ENCODE peak calls at places on chromosomes 2 and 18, in ten cellular contexts. W is A549, O is breast epithelium, F is suprapubic skin, P is uterus, Z is IMR-90, Q is HepG2, D is adrenal gland, G is K562, K is body of pancreas. R is an unnamed sample.

GRCh38 chr2:109239720-109240119 is 110.7 kb downstream of the SH3RF3 start:
- DNase-seq in W (no peak), O (no peak), F (no peak), P (no peak), Z (peak; percentile 83), Q (no peak), D (peak; percentile 59), G (no peak), K (no peak), R (no peak)

GRCh38 chr18:69469444-69469919 is 68.8 kb downstream of the DOK6 start:
- DNase-seq in W (peak; percentile 68), O (no peak), F (no peak), P (no peak), Z (no peak), Q (no peak), D (no peak), G (peak; percentile 29), K (no peak), R (no peak)

GRCh38 chr2:233404227-233404626 is 49.9 kb downstream of the DGKD start:
- DNase-seq in W (peak; percentile 77), O (no peak), F (no peak), P (no peak), Z (peak; percentile 48), Q (peak; percentile 48), D (no peak), G (peak; percentile 44), K (peak; percentile 32), R (peak; percentile 75)

GRCh38 chr18:27723168-27723567 is 453.8 kb downstream of the CDH2 start:
- DNase-seq in W (no peak), O (no peak), F (no peak), P (no peak), Z (no peak), Q (no peak), D (no peak), G (no peak), K (no peak), R (no peak)

GRCh38 chr2:229768235-229768634 is 53.9 kb upstream of the DNER start:
- DNase-seq in W (no peak), O (no peak), F (no peak), P (no peak), Z (peak; percentile 46), Q (no peak), D (no peak), G (no peak), K (no peak), R (no peak)

GRCh38 chr2:12451726-12452125 is 265.0 kb upstream of the TRIB2 start:
- DNase-seq in W (no peak), O (no peak), F (no peak), P (no peak), Z (no peak), Q (no peak), D (no peak), G (peak; percentile 27), K (no peak), R (no peak)

GRCh38 chr2:225033440-225034390 is 8.6 kb downstream of the DOCK10 start:
- DNase-seq in W (no peak), O (no peak), F (no peak), P (no peak), Z (no peak), Q (no peak), D (no peak), G (no peak), K (no peak), R (no peak)

GRCh38 chr2:236912316-236913153 is 173.2 kb upstream of the COPS8 start:
- DNase-seq in W (no peak), O (no peak), F (no peak), P (no peak), Z (no peak), Q (no peak), D (no peak), G (no peak), K (no peak), R (no peak)

GRCh38 chr18:46386788-46387187 is 270.2 kb downstream of the LOXHD1 start:
- DNase-seq in W (no peak), O (peak; percentile 80), F (no peak), P (no peak), Z (no peak), Q (no peak), D (no peak), G (no peak), K (peak; percentile 3), R (no peak)

GRCh38 chr18:12315911-12316310 is 7.9 kb downstream of the TUBB6 start:
- DNase-seq in W (no peak), O (no peak), F (peak; percentile 79), P (no peak), Z (no peak), Q (no peak), D (peak; percentile 45), G (no peak), K (no peak), R (no peak)

GRCh38 chr18:12314586-12315305 is 6.7 kb downstream of the TUBB6 start:
- DNase-seq in W (no peak), O (no peak), F (no peak), P (no peak), Z (no peak), Q (no peak), D (no peak), G (no peak), K (no peak), R (no peak)

GRCh38 chr18:12313530-12314245 is 5.6 kb downstream of the TUBB6 start:
- DNase-seq in W (no peak), O (no peak), F (no peak), P (no peak), Z (no peak), Q (no peak), D (no peak), G (no peak), K (no peak), R (no peak)

GRCh38 chr18:12317664-12318333 is 9.8 kb downstream of the TUBB6 start:
- DNase-seq in W (peak; percentile 33), O (no peak), F (peak; percentile 66), P (no peak), Z (peak; percentile 85), Q (no peak), D (peak; percentile 46), G (no peak), K (no peak), R (no peak)

GRCh38 chr18:12315481-12315880 is 7.4 kb downstream of the TUBB6 start:
- DNase-seq in W (no peak), O (no peak), F (no peak), P (no peak), Z (no peak), Q (no peak), D (no peak), G (no peak), K (no peak), R (no peak)
- H3K27ac ChIP-seq in W (no peak overlapping the region), O (peak overlapping the region; percentile 26), F (peak overlapping the region; percentile 36), P (peak overlapping the region; percentile 47), Z (no peak overlapping the region), Q (no peak overlapping the region), D (no peak overlapping the region), G (peak overlapping the region; percentile 46), K (no peak overlapping the region), R (no peak overlapping the region)

GRCh38 chr2:172408143-172408766 is 19.1 kb upstream of the ITGA6 start:
- DNase-seq in W (no peak), O (peak; percentile 66), F (no peak), P (no peak), Z (no peak), Q (no peak), D (no peak), G (no peak), K (no peak), R (no peak)

GRCh38 chr2:172403402-172403801 is 24.0 kb upstream of the ITGA6 start:
- DNase-seq in W (no peak), O (no peak), F (no peak), P (no peak), Z (no peak), Q (no peak), D (no peak), G (no peak), K (no peak), R (no peak)

GRCh38 chr2:172403881-172404470 is 23.4 kb upstream of the ITGA6 start:
- DNase-seq in W (no peak), O (no peak), F (no peak), P (no peak), Z (no peak), Q (no peak), D (no peak), G (no peak), K (no peak), R (no peak)

GRCh38 chr2:172404824-172405223 is 22.6 kb upstream of the ITGA6 start:
- DNase-seq in W (no peak), O (no peak), F (no peak), P (no peak), Z (peak; percentile 91), Q (no peak), D (no peak), G (no peak), K (no peak), R (no peak)

GRCh38 chr2:172405673-172406072 is 21.7 kb upstream of the ITGA6 start:
- DNase-seq in W (no peak), O (no peak), F (no peak), P (no peak), Z (no peak), Q (no peak), D (no peak), G (no peak), K (no peak), R (no peak)
- TF ChIP-seq CTCF in W (no peak), O (no peak), F (no peak), P (no peak), Z (no peak), Q (no peak), D (no peak), G (no peak), K (no peak), R (no peak)

DNA sequence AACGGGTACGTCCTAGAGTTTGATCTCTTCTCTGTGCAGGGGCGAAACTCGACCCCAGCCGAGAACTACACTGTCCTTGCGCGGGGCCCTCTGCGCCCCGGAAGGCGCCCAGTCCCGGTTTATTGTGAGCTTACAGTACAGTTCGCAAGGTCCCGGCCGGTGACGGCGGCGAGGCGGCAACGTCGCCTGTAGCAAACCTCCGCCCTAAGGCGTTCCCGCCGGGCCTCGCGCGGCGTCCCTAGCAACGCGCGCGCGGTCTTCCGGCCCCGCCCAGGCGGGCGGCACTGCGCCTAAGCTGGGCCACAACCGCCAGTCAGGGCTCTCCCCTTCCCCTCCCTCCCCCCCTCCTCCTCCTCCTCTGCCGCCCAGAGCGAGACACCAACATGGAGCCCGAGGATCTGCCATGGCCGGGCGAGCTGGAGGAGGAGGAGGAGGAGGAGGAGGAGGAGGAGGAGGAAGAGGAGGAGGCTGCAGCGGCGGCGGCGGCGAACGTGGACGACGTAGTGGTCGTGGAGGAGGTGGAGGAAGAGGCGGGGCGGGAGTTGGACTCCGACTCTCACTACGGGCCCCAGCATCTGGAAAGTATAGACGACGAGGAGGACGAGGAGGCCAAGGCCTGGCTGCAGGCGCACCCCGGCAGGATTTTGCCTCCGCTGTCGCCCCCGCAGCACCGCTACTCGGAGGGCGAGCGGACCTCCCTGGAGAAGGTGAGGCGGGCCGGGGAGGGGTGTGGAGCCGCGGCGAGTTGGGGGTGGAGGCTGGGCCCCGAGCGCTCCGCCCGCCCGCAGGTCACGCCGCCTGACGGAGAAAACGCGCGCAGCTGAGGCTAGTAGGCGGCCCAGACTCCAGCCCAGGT is at the start of gene ALMS1:
- DNase-seq in W (peak; percentile 94), O (peak; percentile 61), F (peak; percentile 91), P (peak; percentile 85), Z (peak; percentile 85), Q (peak; percentile 88), D (peak; percentile 94), G (peak; percentile 91), K (peak; percentile 92), R (peak; percentile 88)
- TF ChIP-seq POLR2A in W (peak; percentile 81), O (no peak), F (no peak), P (no peak), Z (peak; percentile 56), Q (peak; percentile 60), D (peak; percentile 65), G (peak; percentile 73), K (peak; percentile 81), R (no peak)

GRCh38 chr2:37858197-37858711 is 66.8 kb upstream of the RMDN2 start:
- DNase-seq in W (peak; percentile 19), O (peak; percentile 61), F (no peak), P (peak; percentile 46), Z (peak; percentile 77), Q (no peak), D (peak; percentile 79), G (no peak), K (no peak), R (no peak)
- H3K27ac ChIP-seq in W (no peak overlapping the region), O (peak overlapping the region; percentile 79), F (no peak overlapping the region), P (peak overlapping the region; percentile 59), Z (peak overlapping the region; percentile 71), Q (no peak overlapping the region), D (no peak overlapping the region), G (no peak overlapping the region), K (no peak overlapping the region), R (no peak overlapping the region)